ENCODE peak calls at places on chromosomes 6 and 20, in ten cellular contexts. B is heart left ventricle, J is stomach, U is lower leg skin, M is prostate gland, W is adrenal gland, F is NB4, A is HCT116, N is right lobe of liver, I is K562. X is an unnamed sample.

GRCh38 chr20:53795170-53795569 is 201.5 kb upstream of the ZNF217 start:
- DNase-seq in B (no peak), J (no peak), U (no peak), M (no peak), W (no peak), F (no peak), A (no peak), N (no peak), I (no peak), X (no peak)

GRCh38 chr6:38588631-38589366 is 50.9 kb downstream of the BTBD9 start:
- DNase-seq in B (no peak), J (no peak), U (no peak), M (no peak), W (no peak), F (peak; percentile 5), A (no peak), N (no peak), I (no peak), X (no peak)

GRCh38 chr6:44494011-44494501 is 106.5 kb downstream of the CDC5L start:
- DNase-seq in B (no peak), J (no peak), U (peak; percentile 78), M (no peak), W (no peak), F (peak; percentile 29), A (peak; percentile 37), N (no peak), I (peak; percentile 54), X (no peak)

GRCh38 chr6:52533491-52533890 is 43.4 kb downstream of the TRAM2 start:
- DNase-seq in B (no peak), J (no peak), U (no peak), M (no peak), W (no peak), F (no peak), A (no peak), N (no peak), I (no peak), X (no peak)

GRCh38 chr6:88840289-88840688 is 123.1 kb downstream of the RNGTT start:
- DNase-seq in B (no peak), J (no peak), U (no peak), M (no peak), W (no peak), F (no peak), A (no peak), N (no peak), I (no peak), X (no peak)

GRCh38 chr6:11350294-11350693 is 117.8 kb upstream of the NEDD9 start:
- DNase-seq in B (no peak), J (no peak), U (no peak), M (no peak), W (peak; percentile 38), F (peak; percentile 97), A (no peak), N (peak; percentile 74), I (no peak), X (peak; percentile 37)

GRCh38 chr6:138455746-138456392 is 43.4 kb downstream of the NHSL1 start:
- DNase-seq in B (no peak), J (no peak), U (no peak), M (no peak), W (no peak), F (no peak), A (peak; percentile 87), N (no peak), I (no peak), X (no peak)

GRCh38 chr6:40922281-40922680 is 116.7 kb downstream of the UNC5CL start:
- DNase-seq in B (no peak), J (no peak), U (peak; percentile 9), M (no peak), W (no peak), F (no peak), A (no peak), N (no peak), I (no peak), X (no peak)

GRCh38 chr6:43278524-43279078 is 19.5 kb upstream of the SLC22A7 start:
- DNase-seq in B (no peak), J (no peak), U (no peak), M (no peak), W (no peak), F (no peak), A (no peak), N (peak; percentile 86), I (no peak), X (no peak)

GRCh38 chr6:52227495-52227894 is 16.8 kb downstream of the IL17F start:
- DNase-seq in B (no peak), J (no peak), U (no peak), M (no peak), W (no peak), F (no peak), A (no peak), N (no peak), I (no peak), X (no peak)

GRCh38 chr20:43387737-43388136 is 70.0 kb upstream of the SRSF6 start:
- DNase-seq in B (no peak), J (no peak), U (no peak), M (no peak), W (no peak), F (no peak), A (no peak), N (no peak), I (no peak), X (no peak)

GRCh38 chr6:125947581-125947980 is 9.0 kb upstream of the HINT3 start:
- DNase-seq in B (no peak), J (peak; percentile 53), U (no peak), M (no peak), W (peak; percentile 48), F (no peak), A (no peak), N (no peak), I (no peak), X (no peak)

GRCh38 chr6:123415844-123416468 is 220.8 kb downstream of the TRDN start:
- DNase-seq in B (peak; percentile 43), J (peak; percentile 53), U (no peak), M (peak; percentile 36), W (peak; percentile 86), F (peak; percentile 68), A (peak; percentile 50), N (peak; percentile 46), I (peak; percentile 31), X (peak; percentile 26)

GRCh38 chr6:10510592-10511367 is 10.4 kb upstream of the GCNT2 start:
- DNase-seq in B (peak; percentile 76), J (peak; percentile 75), U (peak; percentile 89), M (peak; percentile 69), W (peak; percentile 52), F (peak; percentile 83), A (peak; percentile 38), N (peak; percentile 72), I (peak; percentile 50), X (no peak)

GRCh38 chr6:149545754-149546471 is at the start of gene PPIL4:
- DNase-seq in B (peak; percentile 97), J (peak; percentile 98), U (peak; percentile 99), M (peak; percentile 93), W (peak; percentile 97), F (peak; percentile 97), A (peak; percentile 87), N (peak; percentile 97), I (peak; percentile 97), X (peak; percentile 95)
- TF ChIP-seq POLR2A in B (peak; percentile 91), J (peak; percentile 63), U (peak; percentile 69), M (peak; percentile 86), W (peak; percentile 85), F (peak; percentile 86), A (peak; percentile 48), N (peak; percentile 80), I (peak; percentile 90), X (peak; percentile 83)

GRCh38 chr20:25319241-25320034 is 71.2 kb downstream of the ABHD12 start:
- DNase-seq in B (no peak), J (peak; percentile 22), U (peak; percentile 60), M (no peak), W (peak; percentile 13), F (no peak), A (no peak), N (peak; percentile 28), I (no peak), X (no peak)

GRCh38 chr20:25317351-25318075 is 69.6 kb downstream of the PYGB start:
- DNase-seq in B (no peak), J (peak; percentile 17), U (peak; percentile 81), M (no peak), W (peak; percentile 21), F (no peak), A (no peak), N (peak; percentile 28), I (no peak), X (no peak)

GRCh38 chr20:25320035-25320800 is 70.4 kb downstream of the ABHD12 start:
- DNase-seq in B (no peak), J (peak; percentile 21), U (peak; percentile 42), M (no peak), W (peak; percentile 17), F (no peak), A (no peak), N (peak; percentile 21), I (no peak), X (no peak)

GRCh38 chr20:25316506-25317190 is 68.8 kb downstream of the PYGB start:
- DNase-seq in B (no peak), J (peak; percentile 16), U (peak; percentile 75), M (no peak), W (peak; percentile 16), F (no peak), A (no peak), N (peak; percentile 39), I (no peak), X (no peak)

DNA sequence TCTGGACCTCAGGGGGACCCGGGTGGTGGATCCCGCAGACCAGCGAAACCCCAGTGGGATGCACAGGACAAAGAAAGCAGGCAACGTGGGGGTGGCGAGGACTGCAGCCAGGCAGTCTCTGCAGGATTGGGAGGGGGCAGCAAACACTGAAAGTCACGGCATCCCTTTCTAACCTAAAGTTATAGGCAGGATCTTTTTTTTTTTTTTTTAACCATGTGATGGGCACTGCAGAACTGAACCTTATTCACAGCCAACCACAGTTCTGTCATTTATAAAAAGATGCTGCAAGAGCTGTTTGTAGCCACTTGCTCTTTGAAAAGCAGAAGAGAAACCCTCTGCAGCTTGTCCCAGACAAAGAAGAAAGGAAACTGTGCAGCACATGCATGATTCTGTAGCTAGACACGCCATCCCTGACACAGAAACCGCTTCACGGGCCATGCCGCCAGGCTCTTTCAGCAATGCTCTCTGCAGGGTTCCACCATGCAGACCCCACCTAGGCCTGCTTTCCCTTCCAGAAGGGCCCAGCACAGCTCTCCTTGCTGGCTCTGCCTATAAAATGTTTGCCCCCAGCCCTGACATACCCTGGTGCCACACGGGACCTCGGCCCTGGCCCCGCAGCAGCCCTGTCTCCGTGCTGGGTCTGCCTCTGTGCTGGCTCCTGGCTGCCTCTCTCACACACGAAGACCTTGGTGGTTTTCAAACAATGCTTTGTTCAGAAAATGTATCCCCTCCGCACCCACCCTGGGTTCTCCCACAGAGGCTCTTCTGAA is 70.8 kb downstream of the PYGB start:
- DNase-seq in B (no peak), J (peak; percentile 27), U (peak; percentile 80), M (no peak), W (peak; percentile 28), F (peak; percentile 57), A (no peak), N (peak; percentile 31), I (no peak), X (no peak)
- TF ChIP-seq POLR2A in B (no peak), J (no peak), U (no peak), M (no peak), W (no peak), F (no peak), A (no peak), N (no peak), I (no peak), X (no peak)

GRCh38 chr20:36645998-36646397 is at the start of gene SLA2:
- DNase-seq in B (no peak), J (peak; percentile 43), U (peak; percentile 79), M (no peak), W (peak; percentile 25), F (peak; percentile 90), A (no peak), N (no peak), I (no peak), X (no peak)
- TF ChIP-seq POLR2A in B (no peak), J (no peak), U (no peak), M (no peak), W (no peak), F (peak; percentile 58), A (no peak), N (no peak), I (no peak), X (no peak)

GRCh38 chr6:5084192-5084786 is 852 bp upstream of the PPP1R3G start:
- DNase-seq in B (peak; percentile 61), J (no peak), U (peak; percentile 90), M (no peak), W (no peak), F (no peak), A (no peak), N (peak; percentile 65), I (peak; percentile 81), X (no peak)
- TF ChIP-seq POLR2A in B (no peak), J (no peak), U (no peak), M (no peak), W (no peak), F (no peak), A (no peak), N (no peak), I (no peak), X (no peak)

X was measured in gastrocnemius medialis.